ENCODE peak calls at places on chromosomes 3 and 15, in five cellular contexts. One of them, this sample, is unnamed.

GRCh38 chr15:23912191-23912590 is 225.1 kb upstream of the NDN start:
- DNase-seq in hippocampal formation: no peak
- DNase-seq in Daoy: peak; percentile 60
- DNase-seq in Calu3: no peak
- DNase-seq in WERI-Rb-1: peak; percentile 51
- DNase-seq in this sample: no peak

GRCh38 chr3:8653800-8654408 is 9.3 kb upstream of the SSUH2 start:
- DNase-seq in WERI-Rb-1: no peak
- DNase-seq in hippocampal formation: no peak
- DNase-seq in Daoy: no peak
- DNase-seq in Calu3: no peak
- DNase-seq in this sample: no peak

GRCh38 chr3:189787622-189788021 is 156.4 kb downstream of the TP63 start:
- DNase-seq in hippocampal formation: no peak
- DNase-seq in WERI-Rb-1: no peak
- DNase-seq in Daoy: peak; percentile 23
- DNase-seq in Calu3: peak; percentile 32
- DNase-seq in this sample: no peak

GRCh38 chr3:155101398-155101797 is 21.3 kb downstream of the MME start:
- DNase-seq in Calu3: no peak
- DNase-seq in WERI-Rb-1: peak; percentile 20
- DNase-seq in Daoy: no peak
- DNase-seq in hippocampal formation: no peak
- DNase-seq in this sample: no peak

GRCh38 chr3:101292027-101292426 is 28.3 kb downstream of the IMPG2 start:
- DNase-seq in Calu3: no peak
- DNase-seq in WERI-Rb-1: no peak
- DNase-seq in Daoy: no peak
- DNase-seq in hippocampal formation: no peak
- DNase-seq in this sample: no peak

GRCh38 chr3:4380013-4380412 is 76.8 kb downstream of the SETMAR start:
- DNase-seq in Calu3: no peak
- DNase-seq in hippocampal formation: no peak
- DNase-seq in Daoy: no peak
- DNase-seq in WERI-Rb-1: no peak
- DNase-seq in this sample: no peak

GRCh38 chr15:72042054-72042453 is 75.9 kb downstream of the MYO9A start:
- DNase-seq in WERI-Rb-1: no peak
- DNase-seq in Calu3: no peak
- DNase-seq in hippocampal formation: no peak
- DNase-seq in Daoy: no peak
- DNase-seq in this sample: no peak

GRCh38 chr15:80527406-80527805 is 123.2 kb downstream of the ARNT2 start:
- DNase-seq in Daoy: no peak
- DNase-seq in Calu3: no peak
- DNase-seq in WERI-Rb-1: no peak
- DNase-seq in hippocampal formation: no peak
- DNase-seq in this sample: no peak

GRCh38 chr3:40047406-40047805 is 238.0 kb downstream of the MYRIP start:
- DNase-seq in Calu3: no peak
- DNase-seq in WERI-Rb-1: no peak
- DNase-seq in hippocampal formation: no peak
- DNase-seq in Daoy: no peak
- DNase-seq in this sample: no peak

GRCh38 chr3:31738423-31738822 is 205.7 kb downstream of the STT3B start:
- DNase-seq in WERI-Rb-1: no peak
- DNase-seq in hippocampal formation: no peak
- DNase-seq in Calu3: no peak
- DNase-seq in Daoy: no peak
- DNase-seq in this sample: no peak

GRCh38 chr15:40047413-40048154 is 8.6 kb upstream of the SRP14 start:
- DNase-seq in Calu3: peak; percentile 75
- DNase-seq in WERI-Rb-1: no peak
- DNase-seq in Daoy: peak; percentile 88
- DNase-seq in hippocampal formation: no peak
- DNase-seq in this sample: no peak

GRCh38 chr15:39354188-39354587 is 226.7 kb upstream of the THBS1 start:
- DNase-seq in Calu3: no peak
- DNase-seq in Daoy: no peak
- DNase-seq in hippocampal formation: no peak
- DNase-seq in WERI-Rb-1: no peak
- DNase-seq in this sample: no peak

GRCh38 chr3:166186003-166186402 is 348.8 kb upstream of the BCHE start:
- DNase-seq in hippocampal formation: no peak
- DNase-seq in WERI-Rb-1: no peak
- DNase-seq in Calu3: no peak
- DNase-seq in Daoy: no peak
- DNase-seq in this sample: no peak

GRCh38 chr15:92391640-92392039 is 2.0 kb upstream of the ST8SIA2 start:
- DNase-seq in Daoy: peak; percentile 59
- DNase-seq in WERI-Rb-1: peak; percentile 71
- DNase-seq in hippocampal formation: peak; percentile 4
- DNase-seq in Calu3: peak; percentile 35
- DNase-seq in this sample: no peak

GRCh38 chr15:81293728-81294500 is 30.0 kb downstream of the STARD5 start:
- DNase-seq in Daoy: no peak
- DNase-seq in hippocampal formation: no peak
- DNase-seq in WERI-Rb-1: no peak
- DNase-seq in Calu3: no peak
- DNase-seq in this sample: peak; percentile 44

GRCh38 chr15:101657968-101658784 is 6.0 kb upstream of the TM2D3 start:
- DNase-seq in Daoy: no peak
- DNase-seq in WERI-Rb-1: no peak
- DNase-seq in hippocampal formation: no peak
- DNase-seq in Calu3: no peak
- DNase-seq in this sample: peak; percentile 66

GRCh38 chr15:93037341-93038063 is 51.5 kb downstream of the RGMA start:
- DNase-seq in Calu3: no peak
- DNase-seq in WERI-Rb-1: peak; percentile 62
- DNase-seq in hippocampal formation: peak; percentile 69
- DNase-seq in Daoy: no peak
- DNase-seq in this sample: no peak

GRCh38 chr3:154970796-154971195 is 109.3 kb upstream of the MME start:
- DNase-seq in Daoy: no peak
- DNase-seq in hippocampal formation: no peak
- DNase-seq in WERI-Rb-1: no peak
- DNase-seq in Calu3: no peak
- DNase-seq in this sample: no peak

GRCh38 chr3:187836848-187837770 is 91.8 kb upstream of the BCL6 start:
- DNase-seq in Calu3: no peak
- DNase-seq in Daoy: no peak
- DNase-seq in hippocampal formation: no peak
- DNase-seq in WERI-Rb-1: no peak
- DNase-seq in this sample: no peak

GRCh38 chr15:88881781-88882180 is 13.6 kb downstream of the HAPLN3 start:
- DNase-seq in Daoy: no peak
- DNase-seq in Calu3: no peak
- DNase-seq in WERI-Rb-1: no peak
- DNase-seq in hippocampal formation: no peak
- DNase-seq in this sample: no peak

GRCh38 chr3:169060037-169060436 is 603.5 kb downstream of the MECOM start:
- DNase-seq in Daoy: no peak
- DNase-seq in Calu3: no peak
- DNase-seq in hippocampal formation: no peak
- DNase-seq in WERI-Rb-1: no peak
- DNase-seq in this sample: no peak

GRCh38 chr3:120526011-120526870 is 69.9 kb upstream of the NDUFB4 start:
- DNase-seq in Daoy: no peak
- DNase-seq in WERI-Rb-1: no peak
- DNase-seq in hippocampal formation: no peak
- DNase-seq in Calu3: no peak
- DNase-seq in this sample: no peak

GRCh38 chr3:149395107-149396089 is 17.9 kb upstream of the TM4SF1 start:
- DNase-seq in hippocampal formation: no peak
- DNase-seq in Daoy: peak; percentile 82
- DNase-seq in Calu3: peak; percentile 83
- DNase-seq in WERI-Rb-1: no peak
- DNase-seq in this sample: peak; percentile 77

GRCh38 chr3:59237121-59237520 is 187.3 kb upstream of the CFAP20DC start:
- DNase-seq in Calu3: no peak
- DNase-seq in hippocampal formation: no peak
- DNase-seq in WERI-Rb-1: no peak
- DNase-seq in Daoy: peak; percentile 4
- DNase-seq in this sample: no peak

GRCh38 chr3:94336076-94336741 is 273.3 kb downstream of the NSUN3 start:
- DNase-seq in Calu3: peak; percentile 21
- DNase-seq in hippocampal formation: peak; percentile 50
- DNase-seq in WERI-Rb-1: no peak
- DNase-seq in Daoy: no peak
- DNase-seq in this sample: no peak

GRCh38 chr3:102733811-102734574 is 299.2 kb downstream of the ZPLD1 start:
- DNase-seq in WERI-Rb-1: no peak
- DNase-seq in Calu3: no peak
- DNase-seq in hippocampal formation: no peak
- DNase-seq in Daoy: no peak
- DNase-seq in this sample: no peak

GRCh38 chr3:180913582-180914404 is 1.3 kb downstream of the FXR1 start:
- DNase-seq in hippocampal formation: no peak
- DNase-seq in Daoy: no peak
- DNase-seq in Calu3: no peak
- DNase-seq in WERI-Rb-1: no peak
- DNase-seq in this sample: no peak

GRCh38 chr15:61680260-61681037 is 379.8 kb downstream of the VPS13C start:
- DNase-seq in Daoy: no peak
- DNase-seq in WERI-Rb-1: no peak
- DNase-seq in Calu3: no peak
- DNase-seq in hippocampal formation: no peak
- DNase-seq in this sample: no peak

GRCh38 chr3:66985336-66985920 is 12.7 kb upstream of the KBTBD8 start:
- DNase-seq in Daoy: no peak
- DNase-seq in WERI-Rb-1: no peak
- DNase-seq in Calu3: no peak
- DNase-seq in hippocampal formation: no peak
- DNase-seq in this sample: no peak

GRCh38 chr3:133943639-133944131 is 48.0 kb upstream of the RAB6B start:
- DNase-seq in hippocampal formation: no peak
- DNase-seq in WERI-Rb-1: no peak
- DNase-seq in Calu3: peak; percentile 82
- DNase-seq in Daoy: peak; percentile 90
- DNase-seq in this sample: no peak

GRCh38 chr15:40764766-40765136 is 883 bp downstream of the GCHFR start:
- DNase-seq in Daoy: no peak
- DNase-seq in WERI-Rb-1: no peak
- DNase-seq in hippocampal formation: no peak
- DNase-seq in Calu3: no peak
- DNase-seq in this sample: no peak

This sample was measured in left lobe of liver.